ENCODE peak calls at places on chromosomes 2 and 18, in five cellular contexts. Y is A549, V is K562, K is sigmoid colon, S is tibial nerve. A is an unnamed sample. For H3K4me1, the result is how much of the 10 kb centered on the place peaks cover.

GRCh38 chr18:25019086-25019860 is 332.7 kb downstream of the ZNF521 start:
- DNase-seq in Y (no peak), V (no peak), K (no peak), S (no peak), A (no peak)

GRCh38 chr2:26384597-26384996 is 17.1 kb upstream of the DRC1 start:
- DNase-seq in Y (no peak), V (no peak), K (no peak), S (no peak), A (no peak)

GRCh38 chr2:65231121-65231520 is 3.5 kb downstream of the ACTR2 start:
- DNase-seq in Y (no peak), V (no peak), K (no peak), S (no peak), A (no peak)

GRCh38 chr2:26933638-26934334 is 36.7 kb upstream of the MAPRE3 start:
- DNase-seq in Y (no peak), V (no peak), K (no peak), S (no peak), A (no peak)

GRCh38 chr2:239934571-239935171 is 90.5 kb downstream of the NDUFA10 start:
- DNase-seq in Y (peak), V (peak), K (peak), S (peak), A (peak)

GRCh38 chr2:24844023-24844685 is 50.9 kb downstream of the CENPO start:
- DNase-seq in Y (no peak), V (no peak), K (no peak), S (no peak), A (no peak)

GRCh38 chr2:48715956-48716355 is 39.6 kb downstream of the LHCGR start:
- DNase-seq in Y (no peak), V (no peak), K (no peak), S (no peak), A (no peak)

GRCh38 chr2:149364839-149365238 is 34.5 kb downstream of the LYPD6 start:
- DNase-seq in Y (no peak), V (no peak), K (no peak), S (no peak), A (no peak)

GRCh38 chr2:15243762-15244161 is 317.4 kb downstream of the NBAS start:
- DNase-seq in Y (peak), V (peak), K (no peak), S (no peak), A (no peak)

GRCh38 chr2:171723724-171724683 is 36.7 kb downstream of the DYNC1I2 start:
- DNase-seq in Y (peak), V (no peak), K (no peak), S (no peak), A (no peak)

GRCh38 chr18:37450434-37451133 is 115.0 kb downstream of the CELF4 start:
- DNase-seq in Y (no peak), V (no peak), K (peak), S (no peak), A (no peak)

GRCh38 chr18:51092097-51092496 is 62.1 kb downstream of the SMAD4 start:
- DNase-seq in Y (no peak), V (no peak), K (no peak), S (no peak), A (no peak)

GRCh38 chr18:51098513-51098912 is 68.5 kb downstream of the SMAD4 start:
- DNase-seq in Y (no peak), V (no peak), K (no peak), S (no peak), A (no peak)

GRCh38 chr18:51097046-51097822 is 67.2 kb downstream of the SMAD4 start:
- DNase-seq in Y (no peak), V (no peak), K (no peak), S (no peak), A (no peak)

GRCh38 chr18:51100371-51101000 is 70.5 kb downstream of the SMAD4 start:
- DNase-seq in Y (no peak), V (no peak), K (no peak), S (no peak), A (no peak)

DNA sequence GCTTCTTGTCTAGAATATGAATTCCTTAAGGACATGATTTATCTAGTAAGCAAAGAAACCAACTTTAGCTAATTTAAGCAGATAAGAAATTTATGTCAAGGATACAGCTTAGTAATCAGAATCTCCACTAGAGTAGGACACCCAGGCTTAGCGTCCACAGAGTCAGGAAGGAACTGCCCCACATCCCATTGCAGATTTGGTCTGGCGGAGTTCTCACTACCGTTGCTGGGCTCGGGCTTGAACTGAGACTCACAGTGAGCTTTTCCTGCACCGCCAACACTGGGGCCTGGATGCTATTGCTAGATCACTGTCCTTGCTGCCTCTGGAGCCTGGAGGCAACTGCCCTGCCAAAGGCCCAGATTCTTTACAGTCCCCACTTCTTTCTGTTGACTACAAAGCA is 68.1 kb downstream of the SMAD4 start:
- DNase-seq in Y (no peak), V (no peak), K (no peak), S (no peak), A (no peak)
- TF ChIP-seq POLR2A in Y (no peak), V (no peak), K (no peak), S (no peak), A (no peak)

GRCh38 chr18:13500891-13501887 is 225.2 kb downstream of the FAM210A start:
- DNase-seq in Y (peak), V (no peak), K (peak), S (peak), A (peak)
- H3K4me1 ChIP-seq in Y (under half), V (under half), K (under half), S (under half), A (under half)

GRCh38 chr18:26210147-26210546 is 16.1 kb upstream of the TAF4B start:
- DNase-seq in Y (no peak), V (no peak), K (no peak), S (no peak), A (no peak)

GRCh38 chr18:26215247-26215970 is 10.8 kb upstream of the TAF4B start:
- DNase-seq in Y (no peak), V (no peak), K (no peak), S (no peak), A (no peak)
- TF ChIP-seq POLR2A in Y (no peak), V (no peak), K (no peak), S (no peak), A (no peak)

GRCh38 chr2:101305492-101306123 is 2.9 kb downstream of the RNF149 start:
- DNase-seq in Y (no peak), V (no peak), K (no peak), S (no peak), A (no peak)

GRCh38 chr2:101305044-101305443 is 3.5 kb downstream of the RNF149 start:
- DNase-seq in Y (no peak), V (no peak), K (no peak), S (no peak), A (no peak)

GRCh38 chr2:101302016-101302415 is 6.5 kb downstream of the RNF149 start:
- DNase-seq in Y (no peak), V (no peak), K (no peak), S (no peak), A (peak)

GRCh38 chr2:101306410-101306809 is 2.1 kb downstream of the RNF149 start:
- DNase-seq in Y (no peak), V (peak), K (no peak), S (no peak), A (no peak)

DNA sequence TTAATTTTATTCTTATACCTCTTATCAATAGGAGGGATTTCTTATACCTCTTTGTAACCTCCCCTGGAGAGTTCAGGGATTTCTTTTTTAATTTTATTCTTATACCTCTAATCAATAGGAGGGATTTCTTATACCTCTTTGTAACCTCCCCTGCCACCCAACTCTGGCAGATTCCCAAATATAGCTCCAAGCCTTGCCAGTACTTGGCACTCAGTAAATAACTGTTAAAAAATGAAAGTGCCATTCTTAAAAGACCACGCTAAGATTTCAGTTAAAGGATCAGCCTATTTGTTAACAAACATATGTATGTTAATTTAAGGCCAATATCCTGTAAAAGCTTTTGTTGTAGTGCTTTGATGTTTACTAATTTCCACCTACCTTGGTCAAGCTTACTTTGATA is 4.8 kb downstream of the RNF149 start:
- DNase-seq in Y (no peak), V (no peak), K (no peak), S (no peak), A (no peak)
- H3K4me1 ChIP-seq in Y (under half), V (under half), K (half or more), S (under half), A (under half)

GRCh38 chr2:225041210-225041870 is 928 bp downstream of the DOCK10 start:
- DNase-seq in Y (peak), V (no peak), K (no peak), S (no peak), A (no peak)
- TF ChIP-seq POLR2A in Y (no peak), V (no peak), K (no peak), S (no peak), A (no peak)

GRCh38 chr2:3677436-3677835 is 19.4 kb downstream of the ALLC start:
- DNase-seq in Y (no peak), V (no peak), K (no peak), S (no peak), A (no peak)
- H3K4me1 ChIP-seq in Y (under half), V (under half), K (under half), S (under half), A (under half)

GRCh38 chr18:3612315-3612714 is 162.3 kb downstream of the TGIF1 start:
- DNase-seq in Y (peak), V (no peak), K (peak), S (no peak), A (no peak)
- TF ChIP-seq POLR2A in Y (no peak), V (no peak), K (no peak), S (no peak), A (no peak)